ENCODE peak calls at places on chromosome 13, in seven cellular contexts. One of them, this sample, is unnamed.

GRCh38 chr13:40352807-40353562 is 313.5 kb downstream of the FOXO1 start:
- DNase-seq in heart right ventricle: no peak
- DNase-seq in sciatic nerve: no peak
- DNase-seq in stimulated activated CD4-positive, alpha-beta T cell treated with anti-CD3 and anti-CD28 coated beads, Interleukin-1b, Interleukin-23, amount 100 ng/mL, for 1 hour: no peak
- DNase-seq in activated naive CD4-positive, alpha-beta T cell treated with anti-CD3 and anti-CD28 coated beads, Interleukin-2, amount 10 ng/mL, durations not matched to agents 7 days and 5 days: no peak
- DNase-seq in stimulated activated CD8-positive, alpha-beta memory T cell treated with anti-CD3 and anti-CD28 coated beads, Interleukin-7, amount 100 ng/mL, for 1 hour: no peak
- DNase-seq in NCI-H2107: no peak
- DNase-seq in this sample: no peak

GRCh38 chr13:73090116-73090811 is 31.5 kb downstream of the KLF5 start:
- DNase-seq in NCI-H2107: no peak
- DNase-seq in stimulated activated CD8-positive, alpha-beta memory T cell treated with anti-CD3 and anti-CD28 coated beads, Interleukin-7, amount 100 ng/mL, for 1 hour: no peak
- DNase-seq in heart right ventricle: no peak
- DNase-seq in sciatic nerve: no peak
- DNase-seq in activated naive CD4-positive, alpha-beta T cell treated with anti-CD3 and anti-CD28 coated beads, Interleukin-2, amount 10 ng/mL, durations not matched to agents 7 days and 5 days: peak; percentile 42
- DNase-seq in stimulated activated CD4-positive, alpha-beta T cell treated with anti-CD3 and anti-CD28 coated beads, Interleukin-1b, Interleukin-23, amount 100 ng/mL, for 1 hour: no peak
- DNase-seq in this sample: no peak

GRCh38 chr13:33080962-33081655 is 64.9 kb downstream of the KL start:
- DNase-seq in heart right ventricle: no peak
- DNase-seq in activated naive CD4-positive, alpha-beta T cell treated with anti-CD3 and anti-CD28 coated beads, Interleukin-2, amount 10 ng/mL, durations not matched to agents 7 days and 5 days: no peak
- DNase-seq in NCI-H2107: no peak
- DNase-seq in stimulated activated CD4-positive, alpha-beta T cell treated with anti-CD3 and anti-CD28 coated beads, Interleukin-1b, Interleukin-23, amount 100 ng/mL, for 1 hour: no peak
- DNase-seq in stimulated activated CD8-positive, alpha-beta memory T cell treated with anti-CD3 and anti-CD28 coated beads, Interleukin-7, amount 100 ng/mL, for 1 hour: no peak
- DNase-seq in sciatic nerve: no peak
- DNase-seq in this sample: no peak

GRCh38 chr13:44969858-44970484 is 19.3 kb downstream of the NUFIP1 start:
- DNase-seq in stimulated activated CD4-positive, alpha-beta T cell treated with anti-CD3 and anti-CD28 coated beads, Interleukin-1b, Interleukin-23, amount 100 ng/mL, for 1 hour: no peak
- DNase-seq in heart right ventricle: no peak
- DNase-seq in stimulated activated CD8-positive, alpha-beta memory T cell treated with anti-CD3 and anti-CD28 coated beads, Interleukin-7, amount 100 ng/mL, for 1 hour: no peak
- DNase-seq in NCI-H2107: no peak
- DNase-seq in activated naive CD4-positive, alpha-beta T cell treated with anti-CD3 and anti-CD28 coated beads, Interleukin-2, amount 10 ng/mL, durations not matched to agents 7 days and 5 days: no peak
- DNase-seq in sciatic nerve: no peak
- DNase-seq in this sample: no peak

GRCh38 chr13:109395014-109395413 is 391.4 kb downstream of the IRS2 start:
- DNase-seq in stimulated activated CD8-positive, alpha-beta memory T cell treated with anti-CD3 and anti-CD28 coated beads, Interleukin-7, amount 100 ng/mL, for 1 hour: no peak
- DNase-seq in sciatic nerve: no peak
- DNase-seq in NCI-H2107: no peak
- DNase-seq in activated naive CD4-positive, alpha-beta T cell treated with anti-CD3 and anti-CD28 coated beads, Interleukin-2, amount 10 ng/mL, durations not matched to agents 7 days and 5 days: no peak
- DNase-seq in stimulated activated CD4-positive, alpha-beta T cell treated with anti-CD3 and anti-CD28 coated beads, Interleukin-1b, Interleukin-23, amount 100 ng/mL, for 1 hour: no peak
- DNase-seq in heart right ventricle: no peak
- DNase-seq in this sample: no peak

GRCh38 chr13:49615844-49616687 is 12.2 kb upstream of the ARL11 start:
- DNase-seq in stimulated activated CD8-positive, alpha-beta memory T cell treated with anti-CD3 and anti-CD28 coated beads, Interleukin-7, amount 100 ng/mL, for 1 hour: no peak
- DNase-seq in stimulated activated CD4-positive, alpha-beta T cell treated with anti-CD3 and anti-CD28 coated beads, Interleukin-1b, Interleukin-23, amount 100 ng/mL, for 1 hour: no peak
- DNase-seq in sciatic nerve: no peak
- DNase-seq in activated naive CD4-positive, alpha-beta T cell treated with anti-CD3 and anti-CD28 coated beads, Interleukin-2, amount 10 ng/mL, durations not matched to agents 7 days and 5 days: no peak
- DNase-seq in heart right ventricle: no peak
- DNase-seq in NCI-H2107: no peak
- DNase-seq in this sample: no peak

GRCh38 chr13:86856996-86857395 is 814.2 kb upstream of the SLITRK5 start:
- DNase-seq in activated naive CD4-positive, alpha-beta T cell treated with anti-CD3 and anti-CD28 coated beads, Interleukin-2, amount 10 ng/mL, durations not matched to agents 7 days and 5 days: no peak
- DNase-seq in stimulated activated CD8-positive, alpha-beta memory T cell treated with anti-CD3 and anti-CD28 coated beads, Interleukin-7, amount 100 ng/mL, for 1 hour: no peak
- DNase-seq in stimulated activated CD4-positive, alpha-beta T cell treated with anti-CD3 and anti-CD28 coated beads, Interleukin-1b, Interleukin-23, amount 100 ng/mL, for 1 hour: no peak
- DNase-seq in NCI-H2107: no peak
- DNase-seq in sciatic nerve: no peak
- DNase-seq in heart right ventricle: no peak
- DNase-seq in this sample: no peak

GRCh38 chr13:106104281-106104901 is 431.1 kb downstream of the EFNB2 start:
- DNase-seq in activated naive CD4-positive, alpha-beta T cell treated with anti-CD3 and anti-CD28 coated beads, Interleukin-2, amount 10 ng/mL, durations not matched to agents 7 days and 5 days: no peak
- DNase-seq in stimulated activated CD4-positive, alpha-beta T cell treated with anti-CD3 and anti-CD28 coated beads, Interleukin-1b, Interleukin-23, amount 100 ng/mL, for 1 hour: no peak
- DNase-seq in NCI-H2107: no peak
- DNase-seq in stimulated activated CD8-positive, alpha-beta memory T cell treated with anti-CD3 and anti-CD28 coated beads, Interleukin-7, amount 100 ng/mL, for 1 hour: no peak
- DNase-seq in sciatic nerve: no peak
- DNase-seq in heart right ventricle: no peak
- DNase-seq in this sample: no peak

GRCh38 chr13:100619940-100620339 is 31.4 kb upstream of the GGACT start:
- DNase-seq in sciatic nerve: no peak
- DNase-seq in stimulated activated CD8-positive, alpha-beta memory T cell treated with anti-CD3 and anti-CD28 coated beads, Interleukin-7, amount 100 ng/mL, for 1 hour: no peak
- DNase-seq in activated naive CD4-positive, alpha-beta T cell treated with anti-CD3 and anti-CD28 coated beads, Interleukin-2, amount 10 ng/mL, durations not matched to agents 7 days and 5 days: no peak
- DNase-seq in stimulated activated CD4-positive, alpha-beta T cell treated with anti-CD3 and anti-CD28 coated beads, Interleukin-1b, Interleukin-23, amount 100 ng/mL, for 1 hour: no peak
- DNase-seq in heart right ventricle: no peak
- DNase-seq in NCI-H2107: no peak
- DNase-seq in this sample: no peak

GRCh38 chr13:104286566-104287290 is 1220.5 kb upstream of the SLC10A2 start:
- DNase-seq in activated naive CD4-positive, alpha-beta T cell treated with anti-CD3 and anti-CD28 coated beads, Interleukin-2, amount 10 ng/mL, durations not matched to agents 7 days and 5 days: no peak
- DNase-seq in NCI-H2107: no peak
- DNase-seq in sciatic nerve: no peak
- DNase-seq in stimulated activated CD8-positive, alpha-beta memory T cell treated with anti-CD3 and anti-CD28 coated beads, Interleukin-7, amount 100 ng/mL, for 1 hour: no peak
- DNase-seq in heart right ventricle: no peak
- DNase-seq in stimulated activated CD4-positive, alpha-beta T cell treated with anti-CD3 and anti-CD28 coated beads, Interleukin-1b, Interleukin-23, amount 100 ng/mL, for 1 hour: no peak
- DNase-seq in this sample: no peak

GRCh38 chr13:34372581-34372980 is 554.6 kb downstream of the RFC3 start:
- DNase-seq in heart right ventricle: no peak
- DNase-seq in NCI-H2107: no peak
- DNase-seq in sciatic nerve: no peak
- DNase-seq in stimulated activated CD8-positive, alpha-beta memory T cell treated with anti-CD3 and anti-CD28 coated beads, Interleukin-7, amount 100 ng/mL, for 1 hour: no peak
- DNase-seq in activated naive CD4-positive, alpha-beta T cell treated with anti-CD3 and anti-CD28 coated beads, Interleukin-2, amount 10 ng/mL, durations not matched to agents 7 days and 5 days: no peak
- DNase-seq in stimulated activated CD4-positive, alpha-beta T cell treated with anti-CD3 and anti-CD28 coated beads, Interleukin-1b, Interleukin-23, amount 100 ng/mL, for 1 hour: no peak
- DNase-seq in this sample: no peak

GRCh38 chr13:48562296-48563066 is 29.6 kb upstream of the RCBTB2 start:
- DNase-seq in activated naive CD4-positive, alpha-beta T cell treated with anti-CD3 and anti-CD28 coated beads, Interleukin-2, amount 10 ng/mL, durations not matched to agents 7 days and 5 days: peak; percentile 86
- DNase-seq in sciatic nerve: no peak
- DNase-seq in NCI-H2107: no peak
- DNase-seq in heart right ventricle: no peak
- DNase-seq in stimulated activated CD8-positive, alpha-beta memory T cell treated with anti-CD3 and anti-CD28 coated beads, Interleukin-7, amount 100 ng/mL, for 1 hour: peak; percentile 31
- DNase-seq in stimulated activated CD4-positive, alpha-beta T cell treated with anti-CD3 and anti-CD28 coated beads, Interleukin-1b, Interleukin-23, amount 100 ng/mL, for 1 hour: peak; percentile 42
- DNase-seq in this sample: no peak

GRCh38 chr13:110371550-110372465 is 64.7 kb downstream of the COL4A2 start:
- DNase-seq in activated naive CD4-positive, alpha-beta T cell treated with anti-CD3 and anti-CD28 coated beads, Interleukin-2, amount 10 ng/mL, durations not matched to agents 7 days and 5 days: no peak
- DNase-seq in stimulated activated CD4-positive, alpha-beta T cell treated with anti-CD3 and anti-CD28 coated beads, Interleukin-1b, Interleukin-23, amount 100 ng/mL, for 1 hour: no peak
- DNase-seq in NCI-H2107: no peak
- DNase-seq in stimulated activated CD8-positive, alpha-beta memory T cell treated with anti-CD3 and anti-CD28 coated beads, Interleukin-7, amount 100 ng/mL, for 1 hour: no peak
- DNase-seq in sciatic nerve: no peak
- DNase-seq in heart right ventricle: no peak
- DNase-seq in this sample: no peak

GRCh38 chr13:37127706-37128241 is 22.3 kb upstream of the CSNK1A1L start:
- DNase-seq in stimulated activated CD4-positive, alpha-beta T cell treated with anti-CD3 and anti-CD28 coated beads, Interleukin-1b, Interleukin-23, amount 100 ng/mL, for 1 hour: no peak
- DNase-seq in sciatic nerve: no peak
- DNase-seq in NCI-H2107: no peak
- DNase-seq in stimulated activated CD8-positive, alpha-beta memory T cell treated with anti-CD3 and anti-CD28 coated beads, Interleukin-7, amount 100 ng/mL, for 1 hour: no peak
- DNase-seq in activated naive CD4-positive, alpha-beta T cell treated with anti-CD3 and anti-CD28 coated beads, Interleukin-2, amount 10 ng/mL, durations not matched to agents 7 days and 5 days: no peak
- DNase-seq in heart right ventricle: no peak
- DNase-seq in this sample: no peak

GRCh38 chr13:99150575-99151370 is 49.9 kb upstream of the UBAC2 start:
- DNase-seq in stimulated activated CD4-positive, alpha-beta T cell treated with anti-CD3 and anti-CD28 coated beads, Interleukin-1b, Interleukin-23, amount 100 ng/mL, for 1 hour: no peak
- DNase-seq in activated naive CD4-positive, alpha-beta T cell treated with anti-CD3 and anti-CD28 coated beads, Interleukin-2, amount 10 ng/mL, durations not matched to agents 7 days and 5 days: no peak
- DNase-seq in NCI-H2107: no peak
- DNase-seq in sciatic nerve: no peak
- DNase-seq in stimulated activated CD8-positive, alpha-beta memory T cell treated with anti-CD3 and anti-CD28 coated beads, Interleukin-7, amount 100 ng/mL, for 1 hour: no peak
- DNase-seq in heart right ventricle: no peak
- DNase-seq in this sample: no peak